ENCODE peak calls at places on chromosomes 2 and 18, in four cellular contexts. I, M, F and L are unnamed samples.

GRCh38 chr2:47339745-47340541 is 63.0 kb upstream of the MSH2 start:
- DNase-seq in F (peak), I (no peak), M (no peak), L (no peak)

GRCh38 chr2:158969717-158970521 is 1.5 kb downstream of the TANC1 start:
- DNase-seq in M (peak), I (no peak), F (no peak), L (no peak)

GRCh38 chr2:237165405-237166276 is 80.0 kb downstream of the COPS8 start:
- DNase-seq in I (peak), M (peak), F (peak), L (no peak)

GRCh38 chr2:124908411-124908810 is 883.3 kb downstream of the CNTNAP5 start:
- DNase-seq in I (no peak), F (no peak), M (no peak), L (no peak)

GRCh38 chr2:227472265-227473018 is 486 bp downstream of the AGFG1 start:
- DNase-seq in I (peak), F (no peak), M (peak), L (no peak)

GRCh38 chr18:31983976-31984375 is 34.6 kb upstream of the RNF125 start:
- DNase-seq in F (no peak), I (no peak), M (no peak), L (no peak)

GRCh38 chr2:102091908-102092307 is 50.6 kb upstream of the IL1R1 start:
- DNase-seq in I (no peak), F (no peak), M (no peak), L (no peak)

GRCh38 chr18:49464718-49465598 is 4.5 kb upstream of the DYM start:
- DNase-seq in F (no peak), I (no peak), M (peak), L (no peak)

GRCh38 chr2:188787002-188787660 is 187.0 kb upstream of the COL3A1 start:
- DNase-seq in I (no peak), F (no peak), M (no peak), L (no peak)

DNA sequence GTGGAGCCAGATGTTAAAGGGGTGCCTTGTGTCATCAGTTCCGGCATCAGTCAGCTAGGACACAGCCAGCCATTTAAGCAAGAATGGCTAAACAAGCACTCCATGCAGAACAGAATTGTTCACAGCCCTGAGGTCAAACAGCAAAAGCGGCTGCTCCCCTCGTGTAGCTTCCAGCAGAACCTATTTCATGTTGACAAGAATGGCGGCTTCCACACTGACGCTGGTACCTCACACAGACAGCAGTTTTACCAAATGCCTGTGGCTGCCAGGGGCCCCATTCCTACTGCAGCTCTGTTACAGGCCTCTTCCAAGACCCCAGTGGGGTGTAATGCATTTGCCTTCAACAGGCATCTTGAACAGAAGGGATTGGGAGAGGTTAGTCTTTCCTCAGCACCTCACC is 167.4 kb downstream of the ASXL3 start:
- DNase-seq in M (no peak), I (no peak), F (no peak), L (no peak)
- TF ChIP-seq CBFB in M (no peak), I (no peak), F (no peak), L (no peak)

DNA sequence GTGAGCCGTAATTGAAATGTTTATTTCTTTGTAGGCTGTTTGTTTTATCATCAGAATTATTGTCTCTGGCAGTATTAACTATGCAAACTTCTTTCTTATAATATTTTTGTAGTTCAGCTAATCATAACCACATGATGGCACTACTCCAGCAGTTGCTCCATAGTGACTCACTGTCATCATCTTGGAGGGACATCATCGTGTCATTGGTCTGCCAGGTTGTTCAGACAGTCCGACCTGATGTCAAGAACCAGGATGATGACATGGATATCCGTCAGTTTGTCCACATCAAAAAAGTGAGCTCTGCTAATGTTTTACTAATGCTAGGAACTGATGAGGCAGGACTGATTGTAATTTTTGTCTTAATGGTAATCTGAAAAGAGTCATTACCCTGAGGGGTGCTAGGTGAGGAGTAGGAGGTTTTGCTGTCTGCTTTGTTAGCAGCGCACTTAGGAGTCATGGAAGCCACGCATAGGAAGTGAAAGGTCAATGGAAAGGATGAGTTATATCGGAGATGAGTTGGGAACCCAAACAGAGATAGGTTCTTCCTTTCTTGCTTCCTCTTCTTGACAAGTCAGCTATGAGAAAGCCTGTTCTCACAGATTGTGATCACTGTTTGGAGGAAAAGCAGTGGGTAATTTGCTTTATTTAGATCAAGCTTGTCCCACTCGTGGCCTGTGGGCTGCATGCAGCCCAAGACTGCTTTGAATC is 49.2 kb downstream of the PIKFYVE start:
- DNase-seq in I (no peak), F (no peak), M (no peak), L (peak)
- TF ChIP-seq CBFB in I (no peak), F (no peak), M (no peak), L (no peak)

GRCh38 chr2:84297155-84297554 is 161.9 kb downstream of the SUCLG1 start:
- DNase-seq in I (no peak), F (peak), M (peak), L (no peak)
- TF ChIP-seq CBFB in I (no peak), F (no peak), M (no peak), L (no peak)

DNA sequence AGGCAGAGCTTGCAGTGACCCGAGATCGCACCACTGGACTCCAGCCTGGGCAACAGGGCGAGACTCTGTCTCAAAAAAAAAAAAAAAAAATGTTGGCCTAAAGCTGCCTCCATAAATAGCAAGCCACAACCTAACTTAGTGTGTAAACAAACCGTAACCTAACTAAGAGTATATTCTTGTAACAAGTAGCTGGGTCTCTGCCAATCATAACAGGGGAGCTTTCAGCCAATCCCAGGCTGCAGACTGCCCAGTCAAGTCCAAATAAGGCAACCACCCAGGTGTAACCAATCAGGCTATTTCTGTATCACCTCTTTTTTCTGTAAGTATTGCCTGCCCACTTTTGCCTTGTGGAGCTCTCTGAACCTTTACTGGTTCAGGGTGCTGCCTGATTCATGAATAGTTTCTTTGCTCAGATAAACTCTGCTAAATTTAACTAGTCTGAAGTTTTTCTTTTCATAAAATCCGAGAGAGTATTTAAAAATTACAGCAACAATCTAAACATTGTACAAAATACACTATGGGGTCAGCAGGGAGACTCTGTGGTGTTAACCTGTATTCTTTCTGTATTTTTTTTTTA is 4.5 kb downstream of the PSTPIP2 start:
- DNase-seq in M (no peak), F (peak), I (peak), L (no peak)
- TF ChIP-seq CBFB in M (no peak), F (no peak), I (no peak), L (no peak)